ENCODE peak calls at places on chromosomes 12 and 14, in five cellular contexts. P is K562, X is SK-N-SH, T is GM12878, G is A549. L is an unnamed sample.

GRCh38 chr12:23950775-23951391 is 1.4 kb upstream of the SOX5 start:
- DNase-seq in X (peak; percentile 9), P (peak; percentile 19), T (no peak), G (no peak), L (peak; percentile 17)

GRCh38 chr14:23358553-23359166 is 6.0 kb upstream of the SLC22A17 start:
- DNase-seq in G (no peak), P (no peak), X (no peak), T (no peak), L (no peak)

GRCh38 chr12:96249196-96250118 is 55.3 kb downstream of the ELK3 start:
- DNase-seq in T (no peak), G (no peak), P (no peak), X (peak; percentile 35), L (peak; percentile 69)

GRCh38 chr12:98439471-98440164 is 75.8 kb upstream of the TMPO start:
- DNase-seq in P (no peak), X (no peak), T (no peak), G (no peak), L (no peak)

GRCh38 chr12:105378821-105379400 is 48.4 kb downstream of the C12orf75 start:
- DNase-seq in X (peak; percentile 28), T (no peak), G (peak; percentile 48), P (no peak), L (no peak)

GRCh38 chr12:130879781-130880389 is 8.0 kb downstream of the RAN start:
- DNase-seq in T (no peak), P (peak; percentile 32), G (no peak), X (peak; percentile 27), L (no peak)

GRCh38 chr12:127241056-127241830 is 1025.7 kb upstream of the TMEM132C start:
- DNase-seq in T (no peak), P (no peak), X (no peak), G (no peak), L (no peak)

GRCh38 chr14:103528158-103528511 is 861 bp upstream of the TRMT61A start:
- DNase-seq in X (no peak), P (no peak), T (no peak), G (no peak), L (no peak)

GRCh38 chr14:59318908-59319307 is 130.4 kb downstream of the DAAM1 start:
- DNase-seq in G (no peak), X (no peak), T (no peak), P (no peak), L (no peak)

GRCh38 chr14:76546426-76547221 is 170.7 kb downstream of the ESRRB start:
- DNase-seq in X (peak; percentile 65), P (peak; percentile 57), T (no peak), G (peak; percentile 50), L (no peak)

GRCh38 chr14:67583711-67584644 is 16.1 kb downstream of the PIGH start:
- DNase-seq in X (peak; percentile 80), P (peak; percentile 72), T (no peak), G (peak; percentile 56), L (peak; percentile 52)

GRCh38 chr12:50151047-50151687 is 16.0 kb downstream of the CERS5 start:
- DNase-seq in P (no peak), G (no peak), T (no peak), X (no peak), L (peak; percentile 30)

GRCh38 chr14:22096511-22096890 is 422.9 kb upstream of the OR4E1 start:
- DNase-seq in P (no peak), G (no peak), T (no peak), X (no peak), L (no peak)

GRCh38 chr12:958449-959123 is 9.1 kb upstream of the RAD52 start:
- DNase-seq in P (no peak), T (peak; percentile 61), G (no peak), X (no peak), L (no peak)

GRCh38 chr12:75825686-75826085 is 205.9 kb downstream of the PHLDA1 start:
- DNase-seq in X (no peak), P (no peak), T (no peak), G (no peak), L (peak; percentile 86)

DNA sequence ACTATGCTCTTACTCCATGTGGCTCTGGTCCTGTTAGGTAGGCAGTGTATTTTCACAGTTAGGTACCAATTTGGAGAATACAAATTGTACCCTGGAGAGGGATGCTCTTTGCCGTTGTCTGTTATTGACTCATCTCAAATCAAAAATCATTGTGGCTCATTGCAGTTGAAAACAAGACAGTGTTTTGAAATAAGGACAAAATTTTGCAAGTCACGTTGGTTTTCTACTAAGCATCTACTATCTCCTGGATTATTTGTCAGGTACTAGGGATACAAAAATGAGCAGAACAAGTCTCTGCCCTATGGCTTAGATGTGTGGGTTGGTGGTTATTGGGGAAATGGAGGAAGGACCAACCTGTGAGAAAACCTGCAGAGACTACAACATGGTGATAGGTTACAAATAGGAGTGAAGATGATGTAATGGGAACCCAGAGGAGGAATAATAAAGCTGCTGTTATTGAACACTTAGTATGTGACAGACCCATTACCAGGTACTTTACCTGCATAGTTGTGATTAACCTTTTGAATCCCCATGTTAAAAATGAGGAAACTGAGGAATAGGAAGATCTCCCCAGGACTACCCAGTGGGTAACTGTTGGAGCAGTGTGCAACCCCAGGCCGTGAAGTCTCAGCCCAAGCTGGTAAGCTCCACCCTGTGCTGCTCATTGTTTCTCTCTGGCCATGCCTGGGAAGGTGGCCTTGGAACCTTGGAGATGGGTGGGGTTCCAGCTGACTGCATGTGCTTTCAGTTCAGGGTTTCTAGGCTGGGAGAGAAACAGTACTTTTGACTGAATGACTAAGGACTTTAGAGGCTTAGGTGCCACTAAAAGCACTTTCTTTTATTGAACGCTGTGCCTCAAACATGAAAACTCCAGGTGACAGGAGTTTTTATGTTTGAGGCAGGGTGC is 72.9 kb upstream of the SRSF5 start:
- DNase-seq in X (no peak), T (no peak), G (peak; percentile 25), P (peak; percentile 42), L (no peak)
- TF ChIP-seq RCOR1 in X (no peak), T (no peak), G (no peak), P (peak; percentile 10), L (no peak)

DNA sequence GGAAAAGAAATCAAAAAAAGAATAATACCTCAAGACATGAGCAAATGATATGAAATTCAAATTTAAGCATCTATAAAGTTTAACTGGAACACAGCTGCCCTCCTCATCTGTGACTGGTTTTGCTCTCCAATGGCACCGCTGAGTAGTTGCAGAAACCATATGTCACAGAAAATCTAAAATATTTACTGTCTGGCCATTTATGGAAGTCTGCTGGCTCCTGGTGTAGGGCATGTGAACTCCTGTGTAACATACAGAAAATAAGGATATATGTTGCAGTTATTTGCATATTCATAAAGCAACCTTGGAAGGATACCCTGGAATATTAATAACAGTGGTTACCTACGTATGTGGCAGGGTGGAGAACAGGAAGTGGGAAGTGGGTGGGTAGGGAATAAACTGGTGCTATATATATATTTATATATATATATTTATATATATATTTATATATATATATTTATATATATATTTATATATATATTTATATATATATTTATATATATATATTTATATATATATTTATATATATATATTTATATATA is 48.3 kb downstream of the LTBP2 start:
- DNase-seq in T (no peak), X (no peak), P (no peak), G (no peak), L (peak; percentile 31)
- TF ChIP-seq RCOR1 in T (no peak), X (no peak), P (no peak), G (no peak), L (no peak)

GRCh38 chr12:41576925-41577324 is 388.8 kb downstream of the PDZRN4 start:
- DNase-seq in T (no peak), G (no peak), P (no peak), X (no peak), L (no peak)
- TF ChIP-seq RCOR1 in T (no peak), G (no peak), P (no peak), X (no peak), L (no peak)

GRCh38 chr14:37650356-37651037 is 55.1 kb downstream of the TTC6 start:
- DNase-seq in G (no peak), T (no peak), X (no peak), P (no peak), L (peak; percentile 19)
- TF ChIP-seq RCOR1 in G (no peak), T (no peak), X (no peak), P (no peak), L (no peak)

GRCh38 chr12:117044790-117045174 is 54.4 kb downstream of the TESC start:
- DNase-seq in G (no peak), X (no peak), P (no peak), T (no peak), L (no peak)
- TF ChIP-seq RCOR1 in G (no peak), X (no peak), P (no peak), T (no peak), L (no peak)